ENCODE peak calls at places on chromosomes 6 and 20, in nine cellular contexts. I is fibroblast of the aortic adventitia; K is upper lobe of right lung; U is dorsolateral prefrontal cortex; J is left ventricle myocardium inferior; Y is IMR-90; V is mucosa of descending colon; R is CD8-positive, alpha-beta T cell; E is fibroblast of villous mesenchyme. W is an unnamed sample.

GRCh38 chr6:169326067-169326799 is 72.6 kb upstream of the THBS2 start:
- DNase-seq in I (peak), K (no peak), U (no peak), J (no peak), Y (peak), V (peak), R (no peak), E (peak), W (peak)

GRCh38 chr20:38252292-38253288 is 7.9 kb downstream of the KIAA1755 start:
- DNase-seq in I (peak), K (peak), U (no peak), J (no peak), Y (peak), V (no peak), R (no peak), E (peak), W (no peak)

GRCh38 chr20:16125810-16126209 is 447.4 kb downstream of the KIF16B start:
- DNase-seq in I (no peak), K (no peak), U (no peak), J (no peak), Y (no peak), V (no peak), R (no peak), E (no peak), W (no peak)

GRCh38 chr20:62984666-62985065 is 22.1 kb downstream of the BHLHE23 start:
- DNase-seq in I (no peak), K (no peak), U (no peak), J (no peak), Y (no peak), V (no peak), R (no peak), E (no peak), W (no peak)

GRCh38 chr6:147974376-147974775 is 368.3 kb upstream of the SASH1 start:
- DNase-seq in I (no peak), K (no peak), U (no peak), J (no peak), Y (peak), V (no peak), R (no peak), E (peak), W (peak)

GRCh38 chr6:89925826-89926225 is 31.6 kb downstream of the GJA10 start:
- DNase-seq in I (no peak), K (no peak), U (no peak), J (no peak), Y (peak), V (no peak), R (no peak), E (no peak), W (peak)

GRCh38 chr6:40082278-40083043 is 148.2 kb upstream of the MOCS1 start:
- DNase-seq in I (no peak), K (no peak), U (no peak), J (no peak), Y (no peak), V (no peak), R (no peak), E (no peak), W (no peak)

GRCh38 chr20:50284811-50285375 is 94.3 kb downstream of the CEBPB start:
- DNase-seq in I (no peak), K (no peak), U (no peak), J (no peak), Y (no peak), V (peak), R (no peak), E (peak), W (peak)

GRCh38 chr6:90364291-90364690 is 67.6 kb upstream of the BACH2 start:
- DNase-seq in I (no peak), K (no peak), U (no peak), J (no peak), Y (no peak), V (no peak), R (no peak), E (no peak), W (no peak)

GRCh38 chr6:99514089-99514488 is 1.1 kb downstream of the USP45 start:
- DNase-seq in I (peak), K (no peak), U (no peak), J (no peak), Y (peak), V (no peak), R (no peak), E (peak), W (peak)

DNA sequence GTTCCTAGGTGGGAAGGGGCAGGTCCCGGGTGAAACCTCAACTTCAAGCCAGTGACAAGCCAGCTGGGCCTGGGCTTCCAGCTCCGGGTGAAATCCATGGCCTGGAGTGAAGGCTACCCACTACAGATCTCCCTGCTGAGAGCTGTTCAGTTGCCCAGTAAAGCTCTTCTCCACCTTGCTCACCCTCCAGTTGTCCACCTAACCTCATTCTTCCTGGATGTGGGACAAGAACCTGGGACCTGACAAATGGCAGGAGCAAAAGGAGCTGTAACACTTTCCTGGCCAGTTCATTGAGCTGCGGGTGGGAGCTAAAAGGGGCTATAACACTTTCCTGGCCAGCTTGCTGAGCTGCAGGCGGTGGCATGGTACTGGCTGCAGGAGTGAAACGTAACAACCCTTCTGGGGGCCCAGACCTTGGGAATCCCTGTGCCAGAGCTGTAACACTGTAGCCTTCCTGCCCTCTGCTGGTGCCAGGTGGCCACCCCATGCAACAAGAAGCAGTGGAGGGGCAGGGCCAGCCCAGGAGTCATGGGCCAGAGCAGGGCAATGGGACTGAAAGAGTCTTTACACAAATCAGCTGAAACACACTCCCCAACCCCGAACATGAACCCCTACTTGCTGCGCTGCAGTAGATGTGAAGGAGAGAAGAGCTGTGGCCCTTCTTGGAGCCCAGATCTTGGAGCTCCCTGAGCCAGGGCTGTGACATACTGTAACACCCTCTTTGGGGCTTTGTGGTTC is 3.6 kb upstream of the HINT3 start:
- DNase-seq in I (peak), K (peak), U (no peak), J (no peak), Y (peak), V (peak), R (no peak), E (peak), W (peak)
- TF ChIP-seq CTCF in I (peak), K (no peak), U (no peak), J (no peak), Y (peak), V (no peak), R (no peak), E (peak), W (peak)

GRCh38 chr6:84466521-84466920 is 239.1 kb upstream of the CEP162 start:
- DNase-seq in I (peak), K (no peak), U (no peak), J (no peak), Y (peak), V (no peak), R (no peak), E (peak), W (peak)
- TF ChIP-seq CTCF in I (no peak), K (no peak), U (no peak), J (no peak), Y (no peak), V (no peak), R (no peak), E (no peak), W (no peak)

DNA sequence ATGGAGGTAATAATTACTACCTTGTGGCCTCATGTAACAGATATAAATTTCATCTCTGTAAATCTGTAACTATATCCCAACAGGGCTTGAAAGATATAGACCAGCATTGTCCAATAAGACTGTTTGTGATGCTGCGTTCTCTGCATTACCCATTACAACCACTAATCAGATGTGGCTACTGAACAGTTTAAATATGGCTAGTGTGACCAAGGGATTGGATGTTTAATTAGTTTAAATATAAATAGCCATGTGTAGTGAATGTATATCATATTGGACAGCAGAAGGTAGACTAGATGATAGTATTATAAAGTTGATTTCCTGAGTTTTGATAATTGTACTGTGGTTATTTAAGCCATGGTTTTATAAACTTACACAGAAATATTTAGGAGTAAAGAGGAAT is 27.8 kb upstream of the JAG1 start:
- DNase-seq in I (no peak), K (no peak), U (no peak), J (no peak), Y (no peak), V (no peak), R (no peak), E (no peak), W (no peak)
- TF ChIP-seq CTCF in I (no peak), K (no peak), U (no peak), J (no peak), Y (no peak), V (no peak), R (no peak), E (no peak), W (no peak)

DNA sequence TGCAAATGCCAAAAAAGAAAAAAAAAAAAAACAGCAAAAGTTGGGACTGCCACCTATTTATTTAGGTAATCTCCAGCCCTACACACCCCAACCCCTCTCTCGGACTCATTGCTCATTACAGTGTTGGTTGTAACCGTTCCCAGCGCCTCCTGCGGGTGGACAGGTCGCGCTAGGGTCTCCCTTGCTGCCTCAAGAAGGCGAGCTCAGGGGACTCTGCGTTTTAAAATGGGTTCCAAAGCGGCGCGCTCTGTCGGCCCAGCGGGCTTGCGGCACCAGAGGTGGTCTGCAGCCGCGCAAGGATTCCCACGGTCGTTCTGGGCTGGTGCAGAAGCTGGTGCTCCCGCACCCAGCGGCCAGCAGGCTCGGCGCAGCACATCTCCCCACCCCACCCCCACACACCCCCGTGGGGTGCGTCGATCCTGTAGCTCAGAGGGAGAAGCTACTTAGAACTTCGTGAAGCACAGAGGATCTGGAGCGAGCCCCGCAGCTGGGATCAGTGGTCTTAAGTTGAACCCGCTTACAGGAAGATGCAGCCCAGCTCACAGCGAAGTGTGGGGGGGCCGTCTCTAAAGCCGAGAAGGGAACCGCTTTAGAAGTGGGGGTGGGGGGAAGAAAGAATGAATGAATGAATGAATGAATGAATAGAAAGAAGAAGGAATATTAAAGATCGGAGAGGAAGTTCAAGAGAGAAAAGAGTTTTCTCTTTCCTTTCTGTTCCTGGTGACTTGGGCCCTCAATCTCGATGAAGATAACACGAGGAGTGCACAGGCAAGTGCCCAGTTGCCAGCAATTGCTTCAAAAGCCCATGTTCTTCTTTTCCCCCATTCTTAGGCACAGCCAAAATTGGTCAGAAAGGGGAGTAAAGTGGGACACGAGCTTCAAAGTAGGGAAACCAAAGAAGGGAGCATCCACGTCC is 766 bp downstream of the TFAP2A start:
- DNase-seq in I (no peak), K (no peak), U (no peak), J (no peak), Y (no peak), V (no peak), R (no peak), E (peak), W (no peak)
- TF ChIP-seq CTCF in I (peak), K (no peak), U (no peak), J (no peak), Y (no peak), V (no peak), R (no peak), E (no peak), W (no peak)

DNA sequence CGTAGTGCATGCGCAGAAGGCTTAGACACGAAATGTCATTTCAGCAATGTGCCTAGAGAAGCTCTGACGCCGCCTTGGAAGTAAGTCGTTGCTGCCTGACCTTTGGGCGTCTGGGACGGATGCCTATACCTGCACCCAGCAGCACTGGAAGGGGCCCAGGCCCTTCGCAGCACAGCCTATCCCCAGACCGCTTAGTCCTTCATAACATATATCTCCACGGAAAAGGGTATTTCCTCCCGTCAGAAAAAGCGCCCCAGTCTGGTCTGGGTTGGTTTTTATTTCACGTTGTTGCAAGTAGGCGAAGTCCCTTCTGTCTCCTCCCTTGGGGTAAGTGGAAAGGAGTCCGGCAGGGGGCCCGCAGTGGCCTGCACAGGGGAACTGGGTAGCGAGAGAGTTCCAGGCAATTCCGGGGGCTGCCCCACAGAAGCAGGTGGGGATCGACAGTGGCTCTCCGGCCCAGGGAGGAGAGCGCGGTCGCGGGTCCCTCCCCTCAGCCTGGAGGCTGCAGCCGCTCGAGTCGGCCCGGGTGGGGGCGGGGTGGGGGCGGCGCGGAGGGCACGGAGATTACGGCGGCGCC is 558 bp upstream of the EYA4 start:
- DNase-seq in I (no peak), K (no peak), U (no peak), J (peak), Y (peak), V (no peak), R (no peak), E (no peak), W (peak)
- TF ChIP-seq CTCF in I (no peak), K (no peak), U (no peak), J (no peak), Y (peak), V (no peak), R (no peak), E (no peak), W (no peak)

GRCh38 chr20:61739086-61739831 is 326.4 kb downstream of the TAF4 start:
- DNase-seq in I (no peak), K (no peak), U (peak), J (no peak), Y (no peak), V (no peak), R (no peak), E (no peak), W (no peak)

GRCh38 chr20:61743606-61744005 is 322.1 kb downstream of the TAF4 start:
- DNase-seq in I (no peak), K (no peak), U (no peak), J (no peak), Y (no peak), V (no peak), R (no peak), E (no peak), W (no peak)

GRCh38 chr20:61739832-61740118 is 325.9 kb downstream of the TAF4 start:
- DNase-seq in I (no peak), K (no peak), U (no peak), J (no peak), Y (no peak), V (no peak), R (no peak), E (no peak), W (no peak)

GRCh38 chr20:61744691-61745396 is 320.8 kb downstream of the TAF4 start:
- DNase-seq in I (peak), K (no peak), U (no peak), J (no peak), Y (peak), V (no peak), R (no peak), E (no peak), W (peak)

DNA sequence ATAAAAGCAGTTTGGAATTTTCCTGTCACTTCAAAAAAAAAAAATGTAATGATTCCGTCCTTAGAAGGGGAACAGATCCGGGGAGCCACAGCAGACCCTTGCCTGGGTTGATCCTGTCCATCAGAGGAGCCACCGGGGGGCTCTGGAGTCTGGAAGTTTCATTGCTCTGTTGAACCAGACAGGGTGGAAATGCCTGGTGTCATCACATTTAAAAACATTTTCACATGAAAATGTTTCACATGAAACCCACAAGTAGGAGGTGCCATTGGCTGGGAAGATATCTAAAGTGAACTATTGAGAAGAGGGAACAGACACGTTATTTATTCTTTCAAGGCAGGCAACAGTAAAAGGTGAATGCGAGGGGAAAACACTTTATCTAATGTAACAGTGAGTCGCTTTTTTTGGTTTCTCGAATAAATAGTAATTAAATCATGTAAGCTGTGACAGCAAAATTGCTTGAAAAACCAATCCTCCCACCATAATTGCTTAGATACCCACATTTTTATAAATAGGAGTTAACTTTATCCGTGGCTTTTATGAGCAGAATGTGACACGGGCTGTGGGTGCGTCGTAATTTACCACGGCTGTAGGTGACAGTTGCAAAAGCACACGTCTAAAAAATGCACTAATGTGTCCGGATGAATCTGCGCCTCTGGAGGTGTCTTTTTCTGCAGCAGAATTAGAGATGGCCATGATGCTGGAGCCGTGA is 323.4 kb downstream of the TAF4 start:
- DNase-seq in I (no peak), K (no peak), U (no peak), J (no peak), Y (no peak), V (no peak), R (no peak), E (peak), W (no peak)
- TF ChIP-seq CTCF in I (no peak), K (no peak), U (peak), J (no peak), Y (no peak), V (no peak), R (no peak), E (no peak), W (no peak)

GRCh38 chr6:36539814-36540568 is 7.3 kb downstream of the STK38 start:
- DNase-seq in I (no peak), K (no peak), U (no peak), J (no peak), Y (no peak), V (no peak), R (no peak), E (no peak), W (no peak)
- TF ChIP-seq CTCF in I (peak), K (no peak), U (no peak), J (peak), Y (peak), V (no peak), R (no peak), E (peak), W (no peak)

GRCh38 chr6:41818271-41819054 is 31.0 kb downstream of the TOMM6 start:
- DNase-seq in I (no peak), K (no peak), U (no peak), J (no peak), Y (peak), V (no peak), R (no peak), E (no peak), W (peak)

GRCh38 chr6:41815587-41815986 is 28.1 kb downstream of the TOMM6 start:
- DNase-seq in I (no peak), K (no peak), U (no peak), J (no peak), Y (no peak), V (no peak), R (no peak), E (no peak), W (no peak)

GRCh38 chr6:41811095-41811494 is 23.6 kb downstream of the TOMM6 start:
- DNase-seq in I (no peak), K (no peak), U (no peak), J (no peak), Y (no peak), V (no peak), R (no peak), E (no peak), W (no peak)

GRCh38 chr6:41813469-41813868 is 26.0 kb downstream of the TOMM6 start:
- DNase-seq in I (no peak), K (no peak), U (no peak), J (no peak), Y (no peak), V (no peak), R (no peak), E (no peak), W (no peak)

DNA sequence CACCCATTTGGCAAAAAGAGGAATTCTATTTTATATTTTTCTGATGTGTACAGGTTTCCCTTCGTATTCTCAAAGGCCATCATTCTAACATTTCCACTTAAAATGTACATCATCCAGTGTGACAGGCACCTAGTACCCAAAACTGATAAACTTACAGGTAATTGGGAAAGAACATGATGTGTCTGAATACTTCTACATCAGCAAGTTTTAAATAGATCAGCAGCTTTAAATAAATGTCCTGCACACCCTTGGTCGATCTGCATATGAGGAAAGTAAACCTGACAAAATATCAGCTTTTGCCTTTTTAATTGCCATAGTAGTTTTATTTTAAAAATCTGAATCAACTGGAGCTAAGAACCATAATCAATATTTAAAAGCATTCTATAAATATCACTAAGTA is 26.5 kb downstream of the TOMM6 start:
- DNase-seq in I (no peak), K (no peak), U (no peak), J (no peak), Y (no peak), V (no peak), R (no peak), E (no peak), W (no peak)
- TF ChIP-seq CTCF in I (no peak), K (no peak), U (no peak), J (no peak), Y (no peak), V (no peak), R (no peak), E (no peak), W (no peak)

W was measured in cardiac fibroblast.